ENCODE peak calls at places on chromosomes 5 and 9, in ten cellular contexts. One of them, this sample, is unnamed.

GRCh38 chr9:72334658-72335337 is 30.2 kb downstream of the ZFAND5 start:
- DNase-seq in gastrocnemius medialis: no peak
- DNase-seq in esophagus squamous epithelium: no peak
- DNase-seq in right lobe of liver: no peak
- DNase-seq in adrenal gland: no peak
- DNase-seq in IMR-90: no peak
- DNase-seq in suprapubic skin: no peak
- DNase-seq in tibial nerve: no peak
- DNase-seq in prostate gland: no peak
- DNase-seq in ovary: no peak
- DNase-seq in this sample: no peak

GRCh38 chr9:87445646-87446045 is 52.0 kb upstream of the DAPK1 start:
- DNase-seq in suprapubic skin: no peak
- DNase-seq in tibial nerve: peak
- DNase-seq in right lobe of liver: no peak
- DNase-seq in adrenal gland: no peak
- DNase-seq in esophagus squamous epithelium: no peak
- DNase-seq in prostate gland: no peak
- DNase-seq in ovary: no peak
- DNase-seq in gastrocnemius medialis: peak
- DNase-seq in IMR-90: peak
- DNase-seq in this sample: peak

GRCh38 chr9:99249619-99250018 is 27.5 kb downstream of the SEC61B start:
- DNase-seq in suprapubic skin: no peak
- DNase-seq in IMR-90: no peak
- DNase-seq in esophagus squamous epithelium: no peak
- DNase-seq in ovary: no peak
- DNase-seq in prostate gland: no peak
- DNase-seq in right lobe of liver: no peak
- DNase-seq in tibial nerve: no peak
- DNase-seq in adrenal gland: no peak
- DNase-seq in gastrocnemius medialis: no peak
- DNase-seq in this sample: no peak

GRCh38 chr9:93064392-93065124 is 6.1 kb downstream of the SUSD3 start:
- DNase-seq in right lobe of liver: no peak
- DNase-seq in tibial nerve: no peak
- DNase-seq in adrenal gland: no peak
- DNase-seq in suprapubic skin: no peak
- DNase-seq in gastrocnemius medialis: peak
- DNase-seq in IMR-90: no peak
- DNase-seq in prostate gland: peak
- DNase-seq in ovary: no peak
- DNase-seq in esophagus squamous epithelium: peak
- DNase-seq in this sample: peak

GRCh38 chr5:96377167-96377566 is 55.9 kb downstream of the PCSK1 start:
- DNase-seq in gastrocnemius medialis: no peak
- DNase-seq in ovary: no peak
- DNase-seq in right lobe of liver: no peak
- DNase-seq in prostate gland: no peak
- DNase-seq in adrenal gland: no peak
- DNase-seq in suprapubic skin: no peak
- DNase-seq in esophagus squamous epithelium: no peak
- DNase-seq in IMR-90: peak
- DNase-seq in tibial nerve: no peak
- DNase-seq in this sample: no peak

GRCh38 chr5:168193518-168194240 is 97.8 kb upstream of the WWC1 start:
- DNase-seq in prostate gland: no peak
- DNase-seq in tibial nerve: no peak
- DNase-seq in esophagus squamous epithelium: no peak
- DNase-seq in adrenal gland: no peak
- DNase-seq in right lobe of liver: no peak
- DNase-seq in IMR-90: no peak
- DNase-seq in ovary: no peak
- DNase-seq in suprapubic skin: no peak
- DNase-seq in gastrocnemius medialis: no peak
- DNase-seq in this sample: no peak

GRCh38 chr9:134661791-134662142 is 20.2 kb downstream of the COL5A1 start:
- DNase-seq in ovary: peak
- DNase-seq in tibial nerve: no peak
- DNase-seq in esophagus squamous epithelium: no peak
- DNase-seq in IMR-90: peak
- DNase-seq in gastrocnemius medialis: no peak
- DNase-seq in adrenal gland: no peak
- DNase-seq in suprapubic skin: peak
- DNase-seq in prostate gland: no peak
- DNase-seq in right lobe of liver: peak
- DNase-seq in this sample: no peak

GRCh38 chr9:18626046-18626698 is 152.2 kb downstream of the ADAMTSL1 start:
- DNase-seq in IMR-90: no peak
- DNase-seq in esophagus squamous epithelium: no peak
- DNase-seq in prostate gland: no peak
- DNase-seq in gastrocnemius medialis: no peak
- DNase-seq in ovary: no peak
- DNase-seq in tibial nerve: no peak
- DNase-seq in suprapubic skin: no peak
- DNase-seq in right lobe of liver: no peak
- DNase-seq in adrenal gland: no peak
- DNase-seq in this sample: no peak

DNA sequence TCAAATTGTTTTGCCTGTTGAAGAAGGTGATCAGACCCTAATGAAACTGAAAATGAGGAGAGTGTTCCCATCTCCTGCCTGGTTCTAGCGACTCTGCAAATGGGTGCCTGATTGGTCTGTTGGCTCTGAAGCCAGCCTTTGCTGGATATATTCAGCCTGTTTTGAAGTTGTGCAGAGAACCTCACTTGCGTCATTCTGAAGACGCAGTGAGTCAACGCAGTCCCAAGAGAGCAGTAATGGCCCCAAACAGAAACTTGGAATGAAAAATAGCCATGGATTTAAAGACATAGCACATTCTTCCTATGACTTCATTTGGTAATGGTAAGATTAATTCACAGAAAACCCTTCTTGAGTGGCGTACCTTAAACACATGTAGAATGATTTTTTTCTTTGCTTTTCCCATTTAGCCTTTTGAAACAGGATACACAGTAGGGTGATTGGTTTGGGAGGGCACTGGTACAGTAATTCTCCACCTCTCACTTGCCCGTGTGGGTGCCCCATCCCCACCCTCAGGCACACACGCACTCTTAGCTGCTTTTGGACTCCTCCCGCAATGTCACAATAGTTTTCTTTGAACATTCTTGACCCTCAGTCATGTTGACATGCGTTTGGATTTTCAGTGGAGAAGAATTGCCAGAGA is 54.1 kb upstream of the ABL1 start:
- DNase-seq in tibial nerve: peak
- DNase-seq in ovary: peak
- DNase-seq in IMR-90: peak
- DNase-seq in right lobe of liver: no peak
- DNase-seq in gastrocnemius medialis: peak
- DNase-seq in adrenal gland: peak
- DNase-seq in prostate gland: no peak
- DNase-seq in esophagus squamous epithelium: no peak
- DNase-seq in suprapubic skin: peak
- DNase-seq in this sample: no peak
- TF ChIP-seq POLR2A in tibial nerve: peak
- TF ChIP-seq POLR2A in ovary: peak
- TF ChIP-seq POLR2A in IMR-90: peak
- TF ChIP-seq POLR2A in right lobe of liver: peak
- TF ChIP-seq POLR2A in gastrocnemius medialis: peak
- TF ChIP-seq POLR2A in adrenal gland: peak
- TF ChIP-seq POLR2A in prostate gland: no peak
- TF ChIP-seq POLR2A in esophagus squamous epithelium: peak
- TF ChIP-seq POLR2A in suprapubic skin: peak
- TF ChIP-seq POLR2A in this sample: no peak

GRCh38 chr5:146877178-146877681 is 1.3 kb downstream of the PPP2R2B start:
- DNase-seq in right lobe of liver: no peak
- DNase-seq in ovary: no peak
- DNase-seq in IMR-90: no peak
- DNase-seq in adrenal gland: no peak
- DNase-seq in tibial nerve: no peak
- DNase-seq in esophagus squamous epithelium: no peak
- DNase-seq in suprapubic skin: no peak
- DNase-seq in gastrocnemius medialis: no peak
- DNase-seq in prostate gland: no peak
- DNase-seq in this sample: peak

GRCh38 chr5:146883496-146883895 is 4.9 kb upstream of the PPP2R2B start:
- DNase-seq in IMR-90: no peak
- DNase-seq in right lobe of liver: no peak
- DNase-seq in prostate gland: no peak
- DNase-seq in adrenal gland: no peak
- DNase-seq in ovary: no peak
- DNase-seq in tibial nerve: no peak
- DNase-seq in gastrocnemius medialis: no peak
- DNase-seq in esophagus squamous epithelium: no peak
- DNase-seq in suprapubic skin: no peak
- DNase-seq in this sample: no peak

GRCh38 chr5:146877783-146878470 is 630 bp downstream of the PPP2R2B start:
- DNase-seq in suprapubic skin: no peak
- DNase-seq in IMR-90: no peak
- DNase-seq in prostate gland: no peak
- DNase-seq in gastrocnemius medialis: no peak
- DNase-seq in tibial nerve: no peak
- DNase-seq in right lobe of liver: peak
- DNase-seq in esophagus squamous epithelium: no peak
- DNase-seq in ovary: no peak
- DNase-seq in adrenal gland: no peak
- DNase-seq in this sample: peak

GRCh38 chr5:146880985-146881384 is 2.4 kb upstream of the PPP2R2B start:
- DNase-seq in gastrocnemius medialis: no peak
- DNase-seq in prostate gland: no peak
- DNase-seq in tibial nerve: no peak
- DNase-seq in adrenal gland: no peak
- DNase-seq in esophagus squamous epithelium: no peak
- DNase-seq in suprapubic skin: no peak
- DNase-seq in right lobe of liver: no peak
- DNase-seq in ovary: no peak
- DNase-seq in IMR-90: no peak
- DNase-seq in this sample: no peak

DNA sequence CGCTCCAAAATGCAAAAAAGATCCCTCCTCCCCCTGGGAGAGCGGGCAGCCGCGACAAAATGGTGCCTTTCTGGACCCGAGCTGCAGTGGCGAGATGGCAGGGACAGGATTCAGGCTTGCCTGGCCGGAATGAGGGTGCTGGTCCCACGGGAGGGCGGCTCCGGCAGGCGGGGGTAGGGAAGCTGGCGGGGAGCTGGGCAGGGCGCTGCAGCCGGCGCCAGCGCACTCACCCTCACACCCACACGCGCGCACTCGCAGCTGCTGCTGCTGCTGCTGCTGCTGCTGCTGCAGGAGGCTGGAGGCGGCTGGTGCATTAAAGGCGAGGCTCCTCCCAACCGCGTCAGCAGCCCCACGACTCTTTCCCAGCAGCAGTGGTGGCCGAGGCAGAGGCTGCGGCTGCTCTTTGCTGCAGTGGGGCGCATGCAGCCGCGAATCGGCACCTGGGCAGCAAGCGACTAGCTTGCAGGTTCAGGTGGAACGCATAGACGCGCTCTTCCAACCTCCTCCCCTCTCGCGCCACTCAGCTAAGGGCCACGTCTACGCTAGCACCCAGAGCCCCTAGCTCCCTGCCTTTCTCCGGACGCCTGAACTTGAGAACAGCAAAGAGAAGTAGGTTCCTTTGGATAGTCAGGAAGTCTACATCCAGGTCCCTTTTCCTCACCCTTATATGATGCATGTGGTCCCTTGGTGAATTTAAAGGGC is at the start of gene PPP2R2B:
- DNase-seq in prostate gland: no peak
- DNase-seq in adrenal gland: peak
- DNase-seq in gastrocnemius medialis: no peak
- DNase-seq in tibial nerve: no peak
- DNase-seq in suprapubic skin: peak
- DNase-seq in right lobe of liver: peak
- DNase-seq in IMR-90: peak
- DNase-seq in esophagus squamous epithelium: no peak
- DNase-seq in ovary: no peak
- DNase-seq in this sample: no peak
- TF ChIP-seq POLR2A in prostate gland: no peak
- TF ChIP-seq POLR2A in adrenal gland: no peak
- TF ChIP-seq POLR2A in gastrocnemius medialis: no peak
- TF ChIP-seq POLR2A in tibial nerve: peak
- TF ChIP-seq POLR2A in suprapubic skin: no peak
- TF ChIP-seq POLR2A in right lobe of liver: no peak
- TF ChIP-seq POLR2A in IMR-90: no peak
- TF ChIP-seq POLR2A in esophagus squamous epithelium: no peak
- TF ChIP-seq POLR2A in ovary: no peak
- TF ChIP-seq POLR2A in this sample: no peak

DNA sequence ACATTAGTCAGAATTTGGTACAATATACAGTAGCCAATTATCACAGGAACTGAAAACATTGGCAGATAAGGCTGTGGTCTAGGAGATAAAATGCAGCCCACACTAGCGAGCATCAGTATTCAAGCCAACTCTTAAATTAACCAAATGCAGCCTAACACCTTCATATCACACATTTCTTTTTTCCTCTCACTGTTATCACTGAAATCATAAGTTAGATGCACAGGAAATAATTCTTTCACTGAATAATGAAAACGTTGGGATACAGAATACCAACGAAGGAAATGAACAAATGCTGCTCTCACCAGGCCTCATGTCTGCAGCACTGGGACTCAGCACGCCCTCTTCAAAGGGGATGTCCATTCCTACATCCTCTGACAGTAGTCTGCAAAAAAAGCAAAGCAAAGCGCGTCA is 109.1 kb upstream of the PCA3 start:
- DNase-seq in prostate gland: no peak
- DNase-seq in IMR-90: no peak
- DNase-seq in tibial nerve: no peak
- DNase-seq in suprapubic skin: no peak
- DNase-seq in right lobe of liver: no peak
- DNase-seq in esophagus squamous epithelium: no peak
- DNase-seq in adrenal gland: no peak
- DNase-seq in ovary: no peak
- DNase-seq in gastrocnemius medialis: no peak
- DNase-seq in this sample: no peak
- TF ChIP-seq POLR2A in prostate gland: no peak
- TF ChIP-seq POLR2A in IMR-90: no peak
- TF ChIP-seq POLR2A in tibial nerve: no peak
- TF ChIP-seq POLR2A in suprapubic skin: no peak
- TF ChIP-seq POLR2A in right lobe of liver: no peak
- TF ChIP-seq POLR2A in esophagus squamous epithelium: no peak
- TF ChIP-seq POLR2A in adrenal gland: no peak
- TF ChIP-seq POLR2A in ovary: no peak
- TF ChIP-seq POLR2A in gastrocnemius medialis: no peak
- TF ChIP-seq POLR2A in this sample: no peak

GRCh38 chr9:74772126-74772525 is 115.6 kb downstream of the TRPM6 start:
- DNase-seq in prostate gland: no peak
- DNase-seq in tibial nerve: no peak
- DNase-seq in ovary: no peak
- DNase-seq in IMR-90: no peak
- DNase-seq in adrenal gland: no peak
- DNase-seq in esophagus squamous epithelium: no peak
- DNase-seq in suprapubic skin: no peak
- DNase-seq in gastrocnemius medialis: no peak
- DNase-seq in right lobe of liver: no peak
- DNase-seq in this sample: no peak

GRCh38 chr9:74771672-74772071 is 116.0 kb downstream of the TRPM6 start:
- DNase-seq in IMR-90: no peak
- DNase-seq in esophagus squamous epithelium: no peak
- DNase-seq in gastrocnemius medialis: no peak
- DNase-seq in tibial nerve: no peak
- DNase-seq in ovary: no peak
- DNase-seq in adrenal gland: no peak
- DNase-seq in suprapubic skin: no peak
- DNase-seq in right lobe of liver: no peak
- DNase-seq in prostate gland: no peak
- DNase-seq in this sample: no peak

GRCh38 chr9:74773886-74774479 is 113.7 kb downstream of the TRPM6 start:
- DNase-seq in IMR-90: peak
- DNase-seq in suprapubic skin: peak
- DNase-seq in right lobe of liver: peak
- DNase-seq in adrenal gland: peak
- DNase-seq in ovary: peak
- DNase-seq in esophagus squamous epithelium: no peak
- DNase-seq in tibial nerve: peak
- DNase-seq in prostate gland: peak
- DNase-seq in gastrocnemius medialis: peak
- DNase-seq in this sample: peak

GRCh38 chr9:74771262-74771585 is 116.5 kb downstream of the TRPM6 start:
- DNase-seq in suprapubic skin: no peak
- DNase-seq in esophagus squamous epithelium: no peak
- DNase-seq in adrenal gland: no peak
- DNase-seq in tibial nerve: no peak
- DNase-seq in prostate gland: no peak
- DNase-seq in ovary: no peak
- DNase-seq in IMR-90: no peak
- DNase-seq in right lobe of liver: no peak
- DNase-seq in gastrocnemius medialis: no peak
- DNase-seq in this sample: no peak

GRCh38 chr9:74770508-74771261 is 117.0 kb downstream of the TRPM6 start:
- DNase-seq in suprapubic skin: no peak
- DNase-seq in esophagus squamous epithelium: no peak
- DNase-seq in adrenal gland: peak
- DNase-seq in right lobe of liver: peak
- DNase-seq in gastrocnemius medialis: no peak
- DNase-seq in ovary: peak
- DNase-seq in IMR-90: no peak
- DNase-seq in prostate gland: no peak
- DNase-seq in tibial nerve: no peak
- DNase-seq in this sample: peak
- TF ChIP-seq POLR2A in suprapubic skin: no peak
- TF ChIP-seq POLR2A in esophagus squamous epithelium: no peak
- TF ChIP-seq POLR2A in adrenal gland: no peak
- TF ChIP-seq POLR2A in right lobe of liver: no peak
- TF ChIP-seq POLR2A in gastrocnemius medialis: no peak
- TF ChIP-seq POLR2A in ovary: no peak
- TF ChIP-seq POLR2A in IMR-90: no peak
- TF ChIP-seq POLR2A in prostate gland: no peak
- TF ChIP-seq POLR2A in tibial nerve: no peak
- TF ChIP-seq POLR2A in this sample: no peak

This sample was measured in GM12892.